ENCODE peak calls at places on chromosomes 6 and 20, in eight cellular contexts. B is CD8-positive, alpha-beta T cell; U is cardiac muscle cell; E is GM23338; K is A673; V is HCT116; L is stomach; Z is psoas muscle. S is an unnamed sample.
A peak's percentile ranks its signal among the peaks of the same experiment; 100 is the strongest.

GRCh38 chr6:30150671-30151395 is 10.2 kb downstream of the TRIM10 start:
- DNase-seq in E (no peak), U (no peak), V (no peak), K (no peak), Z (no peak), L (no peak), B (no peak), S (no peak)

GRCh38 chr20:58222446-58222845 is 6.0 kb downstream of the ANKRD60 start:
- DNase-seq in U (no peak), B (no peak), K (no peak), V (no peak), Z (no peak), L (no peak), E (no peak), S (no peak)

GRCh38 chr6:134628154-134628553 is 310.2 kb upstream of the SGK1 start:
- DNase-seq in Z (no peak), K (no peak), L (no peak), B (no peak), V (no peak), U (no peak), E (no peak), S (no peak)

GRCh38 chr6:95227301-95227700 is 350.0 kb upstream of the MANEA start:
- DNase-seq in L (no peak), K (peak; percentile 23), E (no peak), V (no peak), B (no peak), Z (no peak), U (no peak), S (no peak)

GRCh38 chr6:49225471-49225870 is 237.6 kb downstream of the MMUT start:
- DNase-seq in V (no peak), K (no peak), E (no peak), U (no peak), B (no peak), L (no peak), Z (no peak), S (no peak)

GRCh38 chr20:47232518-47232917 is 124.0 kb downstream of the ZMYND8 start:
- DNase-seq in B (no peak), K (no peak), E (no peak), V (no peak), Z (no peak), U (no peak), L (no peak), S (peak; percentile 25)

GRCh38 chr20:57493091-57493615 is 31.8 kb downstream of the CTCFL start:
- DNase-seq in Z (no peak), U (no peak), E (no peak), V (no peak), L (no peak), B (no peak), K (no peak), S (no peak)

GRCh38 chr6:1622851-1623768 is 13.4 kb downstream of the FOXC1 start:
- DNase-seq in L (peak; percentile 23), E (peak; percentile 30), B (no peak), K (no peak), V (no peak), Z (no peak), U (no peak), S (no peak)

GRCh38 chr20:47318027-47318595 is 38.4 kb downstream of the ZMYND8 start:
- DNase-seq in E (no peak), Z (no peak), L (no peak), U (peak; percentile 21), K (peak; percentile 37), V (no peak), B (no peak), S (no peak)

GRCh38 chr20:34468956-34469355 is 47.3 kb upstream of the DYNLRB1 start:
- DNase-seq in B (no peak), Z (no peak), E (no peak), K (no peak), U (no peak), L (no peak), V (no peak), S (no peak)

GRCh38 chr6:155349129-155349528 is 34.8 kb upstream of the TFB1M start:
- DNase-seq in V (no peak), B (no peak), Z (no peak), U (no peak), K (no peak), L (no peak), E (no peak), S (no peak)

GRCh38 chr6:116533233-116533957 is 12.1 kb downstream of the TRAPPC3L start:
- DNase-seq in L (no peak), Z (no peak), K (peak; percentile 38), E (peak; percentile 53), U (no peak), B (no peak), V (no peak), S (peak; percentile 53)

GRCh38 chr20:25295386-25296093 is 47.7 kb downstream of the PYGB start:
- DNase-seq in E (peak; percentile 41), V (no peak), U (peak; percentile 73), Z (peak; percentile 64), L (peak; percentile 72), K (no peak), B (no peak), S (peak; percentile 60)

GRCh38 chr20:25294459-25295385 is 46.8 kb downstream of the PYGB start:
- DNase-seq in B (peak; percentile 24), K (peak; percentile 70), V (peak; percentile 35), E (peak; percentile 89), L (peak; percentile 44), U (peak; percentile 79), Z (peak; percentile 51), S (peak; percentile 85)

GRCh38 chr20:25297141-25297905 is 49.4 kb downstream of the PYGB start:
- DNase-seq in L (no peak), V (no peak), E (no peak), Z (no peak), B (no peak), U (no peak), K (no peak), S (no peak)

GRCh38 chr20:25293910-25294458 is 46.1 kb downstream of the PYGB start:
- DNase-seq in B (no peak), L (no peak), Z (no peak), V (no peak), E (no peak), U (no peak), K (no peak), S (no peak)

GRCh38 chr20:25296094-25297093 is 48.5 kb downstream of the PYGB start:
- DNase-seq in U (peak; percentile 40), E (peak; percentile 47), B (no peak), Z (no peak), K (peak; percentile 27), L (no peak), V (no peak), S (peak; percentile 67)
- H3K36me3 ChIP-seq in U (peaks cover 13% of the 10 kb centered on the region), E (peaks cover 4% of the 10 kb centered on the region), B (peaks cover 7% of the 10 kb centered on the region), Z (no peaks in the 10 kb centered on the region), K (peaks cover 14% of the 10 kb centered on the region), L (peaks cover 63% of the 10 kb centered on the region), V (peaks cover 3% of the 10 kb centered on the region), S (peaks cover 61% of the 10 kb centered on the region)

DNA sequence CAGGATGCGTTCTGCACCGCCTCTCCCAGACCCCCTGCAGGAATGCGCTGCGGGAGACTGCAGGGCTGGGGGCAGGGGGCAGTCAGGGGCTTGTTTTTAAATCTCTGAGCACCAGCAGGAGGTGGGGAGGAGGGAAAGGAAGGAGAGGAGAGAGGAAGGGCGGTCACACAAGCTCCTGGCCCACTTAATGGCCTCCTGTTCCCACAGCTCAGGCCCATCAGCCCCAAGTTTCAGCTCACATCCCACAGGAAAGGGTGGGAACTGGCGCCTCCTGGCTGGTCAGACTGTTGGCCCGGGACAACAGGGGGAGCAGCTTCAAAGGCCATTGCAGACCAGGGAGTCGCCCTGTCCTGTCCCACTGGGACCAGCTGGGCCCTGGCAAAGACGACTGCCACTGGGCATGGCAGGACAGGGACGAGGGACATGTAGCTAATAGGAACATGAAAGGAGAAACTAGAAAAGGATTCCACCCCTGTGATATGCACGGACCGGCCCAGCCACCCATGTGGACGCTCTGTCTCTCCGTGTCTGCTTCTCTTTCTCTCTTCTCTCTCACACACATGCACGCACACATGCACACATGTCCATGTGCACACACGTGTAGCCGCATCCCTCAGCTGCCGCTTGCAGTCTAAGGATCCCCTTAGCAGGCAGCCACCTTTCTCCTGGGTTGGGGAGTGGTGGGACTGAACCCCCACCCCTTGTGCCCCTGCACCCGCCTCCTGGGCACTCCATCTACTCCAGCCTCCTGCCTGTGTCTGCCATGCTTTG is 34.6 kb downstream of the TFEB start:
- DNase-seq in Z (no peak), K (no peak), E (peak; percentile 57), B (no peak), V (no peak), L (no peak), U (no peak), S (no peak)
- TF ChIP-seq CTCF in Z (no peak), K (no peak), E (no peak), B (no peak), V (peak; percentile 8), L (no peak), U (peak; percentile 11), S (peak; percentile 41)

DNA sequence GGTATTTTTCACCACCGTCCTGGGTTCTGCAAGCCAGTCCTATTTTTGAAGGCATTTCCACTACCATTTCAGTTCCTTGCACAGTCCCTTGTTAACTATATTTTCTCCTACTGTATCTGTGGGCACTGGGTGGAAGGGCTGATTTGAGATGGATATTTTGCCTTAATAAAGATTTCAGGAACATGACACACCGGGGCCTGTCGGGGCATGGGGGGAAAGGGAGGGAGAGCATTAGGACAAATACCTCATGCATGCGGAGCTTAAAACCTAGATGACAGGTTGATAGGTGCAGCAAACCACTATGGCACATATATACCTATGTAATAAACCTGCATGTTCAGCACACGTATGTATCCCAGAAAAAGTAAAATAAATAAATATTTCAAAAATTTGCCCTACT is 22.4 kb downstream of the STK38 start:
- DNase-seq in U (no peak), E (no peak), Z (no peak), L (no peak), K (no peak), V (no peak), B (no peak), S (no peak)
- H3K36me3 ChIP-seq in U (peaks cover 43% of the 10 kb centered on the region), E (peaks cover 15% of the 10 kb centered on the region), Z (peaks cover 5% of the 10 kb centered on the region), L (peaks cover 66% of the 10 kb centered on the region), K (peaks cover 26% of the 10 kb centered on the region), V (peaks cover 35% of the 10 kb centered on the region), B (peaks cover 51% of the 10 kb centered on the region), S (peaks cover 63% of the 10 kb centered on the region)

DNA sequence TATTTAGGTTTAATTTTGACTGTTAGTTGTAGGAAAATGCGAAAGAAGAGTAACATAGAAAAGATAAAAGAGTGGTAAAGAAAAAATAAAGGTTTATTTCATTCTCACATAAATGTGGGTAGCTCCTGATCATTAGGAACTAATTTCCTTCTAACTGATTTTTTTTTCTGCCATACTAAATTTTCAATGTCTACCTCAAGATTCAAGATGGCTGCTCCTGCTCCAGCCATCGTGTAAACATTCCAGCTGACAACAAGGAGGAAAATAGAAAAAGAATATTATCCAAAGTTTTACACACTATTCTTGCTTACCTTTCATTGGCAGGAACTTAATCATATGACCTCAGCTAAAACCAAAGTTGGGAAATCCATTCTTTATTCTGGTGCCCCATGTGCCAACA is 488.2 kb downstream of the LMBRD1 start:
- DNase-seq in K (no peak), L (no peak), B (no peak), E (no peak), U (no peak), Z (no peak), V (no peak), S (no peak)
- TF ChIP-seq CTCF in K (no peak), L (no peak), B (no peak), E (no peak), U (no peak), Z (no peak), V (no peak), S (no peak)